ENCODE peak calls at places on chromosomes 12 and 14, in eight cellular contexts. L is cardiac fibroblast, A is astrocyte of the cerebellum, U is fibroblast of villous mesenchyme, M is fibroblast of pulmonary artery, K is endothelial cell of umbilical vein, C is heart right ventricle, F is upper lobe of right lung. S is an unnamed sample.

GRCh38 chr14:87000071-87000470 is 992.9 kb downstream of the GALC start:
- DNase-seq in L (no peak), A (no peak), U (no peak), M (no peak), K (no peak), C (no peak), F (no peak), S (no peak)

GRCh38 chr12:48969847-48970701 is 1.5 kb downstream of the WNT10B start:
- DNase-seq in L (no peak), A (no peak), U (no peak), M (no peak), K (no peak), C (no peak), F (no peak), S (no peak)

GRCh38 chr12:68364893-68365725 is 32.9 kb upstream of the MDM1 start:
- DNase-seq in L (peak; percentile 99), A (peak; percentile 75), U (peak; percentile 99), M (peak; percentile 99), K (peak; percentile 90), C (peak; percentile 89), F (peak; percentile 96), S (peak; percentile 87)

GRCh38 chr14:66099451-66099850 is 386.7 kb upstream of the CCDC196 start:
- DNase-seq in L (no peak), A (no peak), U (no peak), M (no peak), K (no peak), C (no peak), F (no peak), S (no peak)

GRCh38 chr12:45273717-45274271 is 57.9 kb downstream of the ANO6 start:
- DNase-seq in L (peak; percentile 97), A (peak; percentile 62), U (peak; percentile 94), M (peak; percentile 97), K (peak; percentile 95), C (no peak), F (no peak), S (peak; percentile 56)

GRCh38 chr12:94458882-94459772 is 540 bp downstream of the CEP83 start:
- DNase-seq in L (peak; percentile 52), A (peak; percentile 19), U (peak; percentile 18), M (peak; percentile 49), K (no peak), C (no peak), F (no peak), S (no peak)

GRCh38 chr14:39023939-39024871 is 78.8 kb downstream of the SEC23A start:
- DNase-seq in L (no peak), A (no peak), U (no peak), M (no peak), K (no peak), C (no peak), F (no peak), S (no peak)

GRCh38 chr12:20527396-20528154 is 159.2 kb downstream of the PDE3A start:
- DNase-seq in L (peak; percentile 66), A (peak; percentile 87), U (peak; percentile 74), M (peak; percentile 49), K (no peak), C (no peak), F (no peak), S (no peak)

GRCh38 chr14:51006781-51007211 is 62.5 kb upstream of the PYGL start:
- DNase-seq in L (peak; percentile 64), A (peak; percentile 35), U (peak; percentile 13), M (peak; percentile 60), K (no peak), C (no peak), F (no peak), S (peak; percentile 19)

GRCh38 chr14:99910337-99911268 is 117.4 kb downstream of the EML1 start:
- DNase-seq in L (peak; percentile 50), A (peak; percentile 81), U (peak; percentile 91), M (peak; percentile 62), K (no peak), C (no peak), F (no peak), S (peak; percentile 56)

GRCh38 chr14:20679907-20680306 is 4.5 kb upstream of the RNASE4 start:
- DNase-seq in L (peak; percentile 53), A (no peak), U (peak; percentile 10), M (peak; percentile 28), K (peak; percentile 38), C (peak; percentile 34), F (no peak), S (no peak)

GRCh38 chr12:53543539-53543938 is 36.3 kb upstream of the NPFF start:
- DNase-seq in L (peak; percentile 86), A (peak; percentile 63), U (peak; percentile 77), M (peak; percentile 85), K (peak; percentile 78), C (peak; percentile 18), F (no peak), S (no peak)

GRCh38 chr14:36134026-36134425 is 42.5 kb downstream of the PTCSC3 start:
- DNase-seq in L (no peak), A (no peak), U (no peak), M (no peak), K (no peak), C (no peak), F (no peak), S (no peak)

GRCh38 chr12:116692605-116693004 is 45.3 kb downstream of the SPRING1 start:
- DNase-seq in L (no peak), A (no peak), U (no peak), M (no peak), K (no peak), C (no peak), F (no peak), S (no peak)

GRCh38 chr12:116691636-116692035 is 46.2 kb downstream of the SPRING1 start:
- DNase-seq in L (no peak), A (no peak), U (no peak), M (no peak), K (no peak), C (no peak), F (no peak), S (no peak)

GRCh38 chr12:116694653-116695463 is 43.0 kb downstream of the SPRING1 start:
- DNase-seq in L (no peak), A (no peak), U (no peak), M (no peak), K (no peak), C (no peak), F (no peak), S (no peak)

GRCh38 chr12:116695464-116695725 is 42.5 kb downstream of the SPRING1 start:
- DNase-seq in L (no peak), A (no peak), U (no peak), M (no peak), K (no peak), C (no peak), F (no peak), S (no peak)

DNA sequence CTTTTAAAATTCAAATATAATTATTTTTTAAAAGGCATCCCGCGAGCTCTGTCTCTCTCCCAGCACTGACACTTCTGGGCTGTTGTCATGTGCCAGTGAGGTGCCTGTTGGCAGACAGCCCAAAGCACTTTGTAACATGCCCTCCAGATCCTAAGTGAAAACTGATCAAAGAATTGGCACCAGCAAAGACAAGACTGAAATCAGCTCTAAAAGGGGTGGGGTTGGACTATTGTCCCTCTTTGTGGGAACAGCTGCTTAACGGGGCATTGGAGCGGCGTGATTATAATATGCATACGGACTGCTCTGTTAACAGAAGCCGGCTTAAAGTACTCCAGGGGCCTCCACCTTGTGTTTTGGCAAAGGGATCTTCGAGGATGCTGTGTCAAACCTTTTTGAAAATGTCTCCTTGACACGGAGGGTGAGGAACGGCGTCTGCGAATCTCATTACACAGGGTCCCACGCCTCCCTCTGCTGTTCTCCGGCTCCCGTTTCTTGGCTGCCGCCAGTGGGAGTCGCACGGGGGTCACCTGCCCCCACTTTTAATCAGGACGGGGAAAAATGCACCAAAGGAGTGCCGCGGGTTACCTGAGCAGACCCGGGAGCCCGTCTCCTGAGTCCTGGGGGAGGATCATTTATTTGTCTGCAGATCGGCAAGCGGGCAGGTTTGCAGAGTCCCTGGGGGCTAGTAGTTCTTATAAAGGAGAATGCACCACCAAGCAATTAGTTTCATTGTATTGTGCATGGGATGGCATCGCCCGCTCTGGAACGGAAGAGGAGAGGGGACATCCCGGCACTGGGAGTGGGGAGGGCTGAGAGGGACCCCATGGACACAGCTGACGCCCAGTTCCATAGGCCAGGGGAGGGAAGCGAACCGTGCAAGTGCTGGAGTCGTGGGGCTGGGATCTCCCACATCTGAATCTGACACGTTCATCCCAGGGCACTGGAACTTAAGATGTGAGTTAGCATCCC is 44.3 kb downstream of the SPRING1 start:
- DNase-seq in L (no peak), A (no peak), U (no peak), M (no peak), K (no peak), C (no peak), F (no peak), S (no peak)
- H3K4me3 ChIP-seq in L (no peak overlapping the region), A (peak overlapping the region; percentile 5), U (no peak overlapping the region), M (no peak overlapping the region), K (no peak overlapping the region), C (peak overlapping the region; percentile 13), F (peak overlapping the region; percentile 28), S (peak overlapping the region; percentile 16)

GRCh38 chr12:5073838-5074237 is 30.2 kb downstream of the KCNA5 start:
- DNase-seq in L (peak; percentile 17), A (no peak), U (peak; percentile 8), M (peak; percentile 3), K (no peak), C (no peak), F (no peak), S (no peak)
- TF ChIP-seq CTCF in L (no peak), A (peak; percentile 49), U (peak; percentile 36), M (no peak), K (no peak), C (no peak), F (peak; percentile 8), S (peak; percentile 54)

GRCh38 chr14:74686324-74686723 is 26.6 kb downstream of the AREL1 start:
- DNase-seq in L (no peak), A (no peak), U (no peak), M (no peak), K (no peak), C (no peak), F (no peak), S (no peak)

GRCh38 chr14:74683406-74683805 is 29.5 kb downstream of the AREL1 start:
- DNase-seq in L (no peak), A (no peak), U (no peak), M (no peak), K (peak; percentile 56), C (no peak), F (no peak), S (no peak)

GRCh38 chr14:74682169-74682952 is 30.5 kb downstream of the AREL1 start:
- DNase-seq in L (no peak), A (no peak), U (peak; percentile 35), M (no peak), K (no peak), C (no peak), F (no peak), S (no peak)

GRCh38 chr14:74685054-74685453 is 27.8 kb downstream of the AREL1 start:
- DNase-seq in L (no peak), A (no peak), U (no peak), M (no peak), K (no peak), C (no peak), F (no peak), S (no peak)

DNA sequence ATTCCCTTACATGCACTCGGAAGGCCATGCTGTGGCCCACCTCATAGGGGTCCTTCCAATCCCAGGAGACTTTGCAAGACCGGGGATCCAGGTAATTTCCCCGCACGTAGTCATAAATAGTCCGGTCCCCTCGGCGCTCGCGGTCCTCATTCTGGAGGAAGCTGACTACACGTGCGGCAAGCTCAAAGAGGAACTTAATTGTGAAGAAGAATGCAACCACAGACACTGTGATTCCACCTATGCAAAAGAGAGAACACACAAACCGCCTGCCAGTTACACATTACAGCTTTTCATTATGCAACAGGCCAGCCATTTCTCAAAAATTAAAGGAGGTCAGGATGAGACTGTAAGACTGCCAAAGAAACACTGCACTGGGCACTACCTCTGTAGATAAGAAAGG is 28.4 kb downstream of the AREL1 start:
- DNase-seq in L (no peak), A (no peak), U (no peak), M (no peak), K (no peak), C (no peak), F (no peak), S (no peak)
- H3K4me3 ChIP-seq in L (no peak overlapping the region), A (no peak overlapping the region), U (no peak overlapping the region), M (no peak overlapping the region), K (no peak overlapping the region), C (no peak overlapping the region), F (no peak overlapping the region), S (no peak overlapping the region)

GRCh38 chr12:57780284-57780897 is 2.2 kb upstream of the TSFM start:
- DNase-seq in L (no peak), A (no peak), U (no peak), M (no peak), K (no peak), C (no peak), F (no peak), S (no peak)
- TF ChIP-seq CTCF in L (no peak), A (no peak), U (no peak), M (no peak), K (no peak), C (no peak), F (no peak), S (no peak)